ENCODE peak calls at places on chromosome 15, in five cellular contexts. V is left ventricle myocardium inferior, D is astrocyte of the spinal cord, Q is lower lobe of right lung, C is HL-60. A is an unnamed sample.

GRCh38 chr15:85100186-85100937 is 118.7 kb downstream of the PDE8A start:
- DNase-seq in V (no peak), D (no peak), Q (peak), C (peak), A (no peak)

GRCh38 chr15:49888341-49888693 is 230.7 kb downstream of the ATP8B4 start:
- DNase-seq in V (no peak), D (no peak), Q (no peak), C (no peak), A (peak)

GRCh38 chr15:59312199-59312598 is 60.5 kb downstream of the MYO1E start:
- DNase-seq in V (no peak), D (no peak), Q (no peak), C (no peak), A (no peak)

GRCh38 chr15:45180201-45180600 is 7.6 kb downstream of the SHF start:
- DNase-seq in V (no peak), D (peak), Q (no peak), C (no peak), A (no peak)

GRCh38 chr15:46091860-46092450 is 457.1 kb downstream of the SQOR start:
- DNase-seq in V (no peak), D (peak), Q (no peak), C (peak), A (peak)

GRCh38 chr15:23857028-23857641 is 170.0 kb upstream of the NDN start:
- DNase-seq in V (no peak), D (peak), Q (peak), C (peak), A (peak)

GRCh38 chr15:80309769-80310384 is 57.9 kb upstream of the CTXND1 start:
- DNase-seq in V (no peak), D (peak), Q (no peak), C (no peak), A (peak)

GRCh38 chr15:55685292-55685691 is 57.7 kb downstream of the PRTG start:
- DNase-seq in V (no peak), D (no peak), Q (no peak), C (no peak), A (peak)

GRCh38 chr15:78739996-78740903 is 71.0 kb downstream of the ADAMTS7 start:
- DNase-seq in V (no peak), D (no peak), Q (peak), C (peak), A (peak)

GRCh38 chr15:95559875-95560394 is 770.6 kb upstream of the NR2F2 start:
- DNase-seq in V (no peak), D (peak), Q (no peak), C (no peak), A (peak)

GRCh38 chr15:63945005-63945788 is 101.1 kb downstream of the DAPK2 start:
- DNase-seq in V (peak), D (peak), Q (peak), C (peak), A (peak)

GRCh38 chr15:52370010-52370409 is 74.4 kb upstream of the MYO5C start:
- DNase-seq in V (no peak), D (no peak), Q (peak), C (no peak), A (no peak)

GRCh38 chr15:85582076-85582718 is 201.8 kb downstream of the AKAP13 start:
- DNase-seq in V (no peak), D (peak), Q (no peak), C (no peak), A (peak)

GRCh38 chr15:48733615-48734014 is 77.3 kb downstream of the CEP152 start:
- DNase-seq in V (no peak), D (no peak), Q (no peak), C (no peak), A (no peak)

GRCh38 chr15:100601628-100602063 is 338 bp downstream of the LINS1 start:
- DNase-seq in V (no peak), D (no peak), Q (no peak), C (no peak), A (no peak)

GRCh38 chr15:81373996-81374395 is at the start of gene TMC3:
- DNase-seq in V (no peak), D (peak), Q (no peak), C (no peak), A (peak)

GRCh38 chr15:41811432-41812195 is 16.3 kb upstream of the JMJD7 start:
- DNase-seq in V (peak), D (peak), Q (peak), C (peak), A (peak)

GRCh38 chr15:79954659-79955058 is 16.3 kb downstream of the BCL2A1 start:
- DNase-seq in V (no peak), D (no peak), Q (peak), C (peak), A (no peak)

GRCh38 chr15:85592148-85592547 is 202.6 kb downstream of the KLHL25 start:
- DNase-seq in V (no peak), D (peak), Q (no peak), C (no peak), A (peak)

GRCh38 chr15:52551762-52552161 is 17.1 kb downstream of the ARPP19 start:
- DNase-seq in V (no peak), D (no peak), Q (peak), C (peak), A (no peak)

GRCh38 chr15:73599934-73600333 is 33.3 kb downstream of the NPTN start:
- DNase-seq in V (no peak), D (no peak), Q (no peak), C (no peak), A (peak)

GRCh38 chr15:36282821-36283220 is 296.6 kb upstream of the CDIN1 start:
- DNase-seq in V (no peak), D (no peak), Q (no peak), C (no peak), A (no peak)

GRCh38 chr15:83210619-83211018 is 3.0 kb upstream of the HDGFL3 start:
- DNase-seq in V (no peak), D (peak), Q (no peak), C (no peak), A (peak)

GRCh38 chr15:39461536-39462140 is 119.2 kb upstream of the THBS1 start:
- DNase-seq in V (peak), D (no peak), Q (no peak), C (no peak), A (peak)

GRCh38 chr15:92733090-92733933 is 77.7 kb upstream of the FAM174B start:
- DNase-seq in V (no peak), D (no peak), Q (no peak), C (peak), A (no peak)
- H3K4me3 ChIP-seq in V (peak), D (peak), Q (peak), C (peak), A (peak)

DNA sequence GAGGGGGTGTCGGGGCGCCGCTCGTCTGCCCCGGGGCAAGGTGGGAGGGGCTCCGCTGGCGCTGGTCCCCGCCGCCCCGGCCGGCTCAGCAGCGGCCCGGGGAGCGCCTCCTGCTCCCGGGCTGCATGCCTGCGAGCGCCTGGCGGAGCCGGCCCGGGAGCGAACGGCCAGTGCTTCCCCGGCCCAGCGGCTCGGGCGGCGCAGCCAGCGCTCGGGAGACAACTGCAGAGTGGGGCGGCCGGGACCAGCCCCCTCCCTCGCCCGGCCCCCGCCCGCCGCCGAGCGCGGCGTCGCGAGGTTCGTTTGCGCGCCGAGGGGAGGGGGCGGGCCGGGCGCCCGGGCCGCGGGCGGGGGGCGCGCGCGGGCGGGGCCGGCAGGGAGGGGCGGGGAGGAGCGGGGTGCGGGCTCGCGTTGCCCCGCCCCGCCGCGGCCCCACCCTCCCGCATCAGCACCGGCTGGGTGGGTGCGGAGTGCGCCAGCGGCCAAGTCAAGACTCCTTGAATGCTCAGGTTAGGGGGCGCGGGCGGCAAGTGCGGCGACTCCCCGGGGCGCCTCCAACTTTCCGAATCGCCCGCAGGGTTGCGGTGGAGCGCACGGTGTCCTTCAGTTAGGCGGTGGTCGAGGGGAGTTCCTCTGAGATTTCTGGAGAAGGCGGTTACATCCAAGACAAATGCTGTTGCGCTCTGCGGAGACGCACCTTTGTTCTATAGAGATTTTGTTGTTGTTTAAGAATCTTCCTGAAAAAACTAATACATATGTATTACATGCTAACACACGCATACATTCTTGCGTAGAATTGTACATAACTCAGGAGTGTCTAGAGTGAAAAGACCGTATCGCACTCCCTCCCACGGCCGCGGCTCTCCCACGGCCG is at the start of gene RGMA:
- DNase-seq in V (peak), D (no peak), Q (no peak), C (no peak), A (no peak)
- H3K4me3 ChIP-seq in V (peak), D (no peak), Q (peak), C (peak), A (no peak)

GRCh38 chr15:70200511-70200991 is 102.8 kb upstream of the TLE3 start:
- DNase-seq in V (no peak), D (no peak), Q (no peak), C (peak), A (peak)
- H3K4me3 ChIP-seq in V (no peak), D (no peak), Q (no peak), C (no peak), A (no peak)

GRCh38 chr15:99105516-99106341 is 849 bp downstream of the SYNM start:
- DNase-seq in V (peak), D (peak), Q (peak), C (peak), A (peak)
- H3K4me3 ChIP-seq in V (peak), D (peak), Q (peak), C (no peak), A (peak)

A was measured in AG10803.